ENCODE peak calls at places on chromosomes 16 and 17, in six cellular contexts. U is thyroid gland, C is transverse colon, T is ascending aorta, D is IMR-90, P is left ventricle myocardium inferior. S is an unnamed sample. For H3K4me1 and H3K27me3, the result is how much of the 10 kb centered on the place peaks cover.

GRCh38 chr16:3598236-3598635 is 13.2 kb downstream of the SLX4 start:
- DNase-seq in U (no peak), C (no peak), T (no peak), D (no peak), P (no peak), S (no peak)

GRCh38 chr17:45338996-45339535 is 22.2 kb upstream of the MAP3K14 start:
- DNase-seq in U (no peak), C (no peak), T (peak), D (no peak), P (no peak), S (no peak)

GRCh38 chr16:28040039-28040438 is 23.5 kb downstream of the GSG1L start:
- DNase-seq in U (no peak), C (no peak), T (no peak), D (no peak), P (no peak), S (no peak)

GRCh38 chr17:321386-321941 is 31.1 kb downstream of the RPH3AL start:
- DNase-seq in U (no peak), C (no peak), T (no peak), D (no peak), P (no peak), S (no peak)

GRCh38 chr16:50259334-50260205 is 6.8 kb upstream of the ADCY7 start:
- DNase-seq in U (peak), C (peak), T (no peak), D (no peak), P (peak), S (peak)

GRCh38 chr17:8126306-8127066 is 2.6 kb upstream of the HES7 start:
- DNase-seq in U (peak), C (peak), T (no peak), D (peak), P (no peak), S (peak)

GRCh38 chr16:59690216-59690615 is 956.1 kb upstream of the GOT2 start:
- DNase-seq in U (no peak), C (no peak), T (no peak), D (no peak), P (no peak), S (no peak)

GRCh38 chr17:59439711-59440110 is 108.3 kb downstream of the YPEL2 start:
- DNase-seq in U (no peak), C (no peak), T (no peak), D (peak), P (no peak), S (no peak)

GRCh38 chr17:36807496-36808180 is 129.6 kb upstream of the LHX1 start:
- DNase-seq in U (no peak), C (no peak), T (no peak), D (no peak), P (no peak), S (no peak)

GRCh38 chr17:31156326-31156725 is 61.5 kb downstream of the NF1 start:
- DNase-seq in U (no peak), C (no peak), T (no peak), D (peak), P (no peak), S (no peak)

GRCh38 chr16:84925092-84925772 is 86.1 kb downstream of the ZDHHC7 start:
- DNase-seq in U (no peak), C (peak), T (no peak), D (no peak), P (peak), S (peak)

GRCh38 chr17:65550075-65550635 is 11.3 kb downstream of the AXIN2 start:
- DNase-seq in U (no peak), C (no peak), T (no peak), D (no peak), P (no peak), S (no peak)
- H3K4me1 ChIP-seq in U (half or more), C (under half), T (under half), D (under half), P (under half), S (under half)

GRCh38 chr16:23745263-23745662 is 9.6 kb upstream of the CHP2 start:
- DNase-seq in U (no peak), C (no peak), T (no peak), D (no peak), P (no peak), S (no peak)

GRCh38 chr16:23748630-23749029 is 6.2 kb upstream of the CHP2 start:
- DNase-seq in U (no peak), C (no peak), T (no peak), D (no peak), P (no peak), S (no peak)

GRCh38 chr16:23739516-23739915 is 15.3 kb upstream of the CHP2 start:
- DNase-seq in U (no peak), C (no peak), T (no peak), D (no peak), P (no peak), S (no peak)

GRCh38 chr16:23742761-23743160 is 12.1 kb upstream of the CHP2 start:
- DNase-seq in U (no peak), C (no peak), T (no peak), D (no peak), P (no peak), S (no peak)
- H3K27me3 ChIP-seq in U (under half), C (under half), T (under half), D (under half), P (half or more), S (under half)

DNA sequence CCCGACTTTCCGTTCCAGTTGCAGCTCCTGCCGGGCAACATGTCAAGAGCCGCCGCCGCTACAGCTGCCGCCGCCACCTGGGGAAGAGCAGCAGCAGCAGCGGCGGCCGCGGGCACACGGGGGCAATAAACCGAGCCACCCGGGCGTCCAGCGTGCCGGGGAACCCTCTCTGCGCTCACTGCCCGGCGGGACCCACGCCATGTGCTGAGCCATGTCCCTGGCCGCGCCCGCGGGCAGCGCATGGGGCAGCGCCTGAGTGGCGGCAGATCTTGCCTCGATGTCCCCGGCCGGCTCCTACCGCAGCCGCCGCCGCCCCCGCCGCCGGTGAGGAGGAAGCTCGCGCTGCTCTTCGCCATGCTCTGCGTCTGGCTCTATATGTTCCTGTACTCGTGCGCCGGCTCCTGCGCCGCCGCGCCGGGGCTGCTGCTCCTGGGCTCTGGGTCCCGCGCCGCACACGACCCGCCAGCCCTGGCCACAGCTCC is 439 bp downstream of the HS3ST3B1 start:
- DNase-seq in U (no peak), C (no peak), T (no peak), D (no peak), P (peak), S (no peak)
- H3K4me1 ChIP-seq in U (under half), C (under half), T (under half), D (under half), P (half or more), S (under half)

DNA sequence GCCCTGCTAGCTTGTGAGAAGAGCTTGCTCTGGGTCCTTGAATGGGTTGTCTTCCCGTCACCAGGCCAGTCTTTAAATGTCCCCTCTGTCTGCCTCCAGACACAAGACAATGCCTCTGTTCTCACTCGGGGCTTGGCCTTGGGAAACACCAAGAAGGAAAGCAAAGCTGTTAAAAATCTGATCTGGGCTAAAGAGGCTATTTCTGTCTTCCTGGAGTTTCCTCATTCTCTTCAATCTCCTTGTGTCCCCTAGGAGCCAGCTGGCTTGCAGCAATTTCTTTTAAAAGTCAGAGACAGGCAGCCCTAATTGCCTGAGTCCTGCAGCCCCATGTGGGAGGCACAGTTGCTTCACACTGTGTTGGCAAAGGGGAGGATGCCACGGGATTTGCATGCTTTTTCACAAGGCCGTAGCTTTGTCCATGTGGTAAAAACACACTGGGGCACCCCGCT is 2.6 kb downstream of the DNAI2 start:
- DNase-seq in U (no peak), C (no peak), T (no peak), D (no peak), P (peak), S (peak)
- H3K27me3 ChIP-seq in U (under half), C (under half), T (under half), D (under half), P (under half), S (under half)

GRCh38 chr16:973366-973765 is 2.6 kb upstream of the LMF1 start:
- DNase-seq in U (no peak), C (no peak), T (no peak), D (no peak), P (no peak), S (peak)
- H3K4me1 ChIP-seq in U (under half), C (under half), T (under half), D (under half), P (under half), S (under half)

DNA sequence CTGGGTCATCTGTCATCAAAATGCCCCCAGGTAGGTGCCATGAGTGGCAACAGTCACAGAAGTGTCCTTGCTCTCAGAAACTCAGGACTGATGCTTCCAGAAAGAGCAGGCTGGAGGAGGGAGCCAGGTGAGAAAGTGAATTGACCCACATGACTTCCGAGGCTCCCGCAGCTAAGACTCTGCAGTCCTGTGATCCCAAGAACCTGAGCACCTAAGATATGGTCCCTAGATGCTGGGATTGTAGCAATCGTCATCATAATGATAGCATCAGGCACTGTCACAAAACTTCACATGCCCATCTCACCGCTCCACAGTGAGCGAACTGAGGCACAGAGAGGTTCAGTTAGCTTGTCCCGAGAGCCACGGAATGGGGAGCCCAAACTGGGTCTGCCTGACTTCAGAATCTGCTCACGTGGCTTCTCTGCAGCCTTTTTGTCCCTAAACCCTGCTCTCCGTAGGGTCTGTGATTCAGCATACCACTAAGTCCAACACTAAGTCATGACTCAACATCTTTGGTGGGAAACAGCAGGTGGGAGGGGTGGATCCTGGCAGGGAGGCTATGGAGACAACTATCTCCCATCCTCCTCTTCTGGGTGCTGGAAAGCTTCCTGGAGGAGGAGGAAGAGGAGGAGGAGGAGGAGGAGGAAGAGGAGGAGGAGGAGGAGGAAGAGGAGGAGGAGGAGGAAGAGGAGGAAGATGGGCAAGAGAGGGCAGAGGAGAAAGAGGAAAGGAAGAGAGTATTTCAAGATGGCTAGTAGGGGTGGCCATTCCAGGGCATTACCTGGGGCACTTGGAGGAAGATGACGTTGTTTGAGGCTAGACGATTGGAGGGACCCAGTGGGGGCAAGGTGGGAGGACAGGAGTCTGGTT is 55.5 kb upstream of the DLX4 start:
- DNase-seq in U (no peak), C (no peak), T (no peak), D (peak), P (no peak), S (no peak)
- H3K27me3 ChIP-seq in U (under half), C (half or more), T (under half), D (half or more), P (half or more), S (under half)

DNA sequence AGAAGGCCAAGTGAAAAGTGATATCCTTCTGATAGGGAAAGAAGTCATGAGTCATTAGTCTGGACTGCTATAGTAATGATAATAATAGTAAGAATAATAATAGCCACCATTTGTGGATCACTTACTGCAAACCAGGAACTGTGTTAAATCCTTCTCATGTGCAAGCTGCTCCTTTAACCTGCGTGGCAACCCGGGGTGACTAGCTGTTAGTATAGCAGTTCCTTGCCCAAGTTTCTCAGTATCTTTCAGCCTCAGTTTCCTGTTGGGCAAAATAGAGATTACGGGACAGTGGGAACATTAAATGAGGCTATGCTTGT is 129.5 kb downstream of the CDH13 start:
- DNase-seq in U (no peak), C (no peak), T (no peak), D (peak), P (no peak), S (no peak)
- H3K4me1 ChIP-seq in U (under half), C (under half), T (under half), D (under half), P (half or more), S (under half)

GRCh38 chr17:34586346-34586846 is 7.0 kb downstream of the TMEM132E start:
- DNase-seq in U (no peak), C (no peak), T (no peak), D (no peak), P (no peak), S (no peak)
- H3K27me3 ChIP-seq in U (under half), C (half or more), T (under half), D (under half), P (half or more), S (under half)

GRCh38 chr17:27754549-27754948 is 45.8 kb downstream of the NOS2 start:
- DNase-seq in U (no peak), C (no peak), T (no peak), D (no peak), P (no peak), S (no peak)

GRCh38 chr17:27759528-27759927 is 40.8 kb downstream of the NOS2 start:
- DNase-seq in U (no peak), C (no peak), T (no peak), D (no peak), P (no peak), S (no peak)

GRCh38 chr17:27756467-27757371 is 43.6 kb downstream of the NOS2 start:
- DNase-seq in U (peak), C (peak), T (no peak), D (peak), P (no peak), S (peak)

GRCh38 chr17:27751622-27752490 is 48.5 kb downstream of the NOS2 start:
- DNase-seq in U (no peak), C (no peak), T (peak), D (no peak), P (no peak), S (no peak)

GRCh38 chr17:27755706-27756466 is 44.4 kb downstream of the NOS2 start:
- DNase-seq in U (no peak), C (no peak), T (no peak), D (no peak), P (no peak), S (no peak)
- H3K4me1 ChIP-seq in U (under half), C (under half), T (under half), D (under half), P (under half), S (under half)

S was measured in right cardiac atrium.